ENCODE peak calls at places on chromosomes 13 and 19, in four cellular contexts. V is choroid plexus epithelial cell, Q is heart right ventricle, K is endodermal cell. I is an unnamed sample.
A peak's percentile ranks its signal among the peaks of the same experiment; 100 is the strongest.

GRCh38 chr13:48160879-48161278 is 66.0 kb upstream of the MED4 start:
- DNase-seq in K (no peak), Q (no peak), V (peak; percentile 20), I (no peak)

GRCh38 chr19:30225615-30226463 is 146.3 kb upstream of the ZNF536 start:
- DNase-seq in K (no peak), Q (no peak), V (no peak), I (no peak)

GRCh38 chr13:113410472-113411201 is 42.7 kb downstream of the ADPRHL1 start:
- DNase-seq in Q (no peak), K (no peak), V (peak; percentile 56), I (no peak)

GRCh38 chr13:40306817-40307216 is 359.6 kb downstream of the FOXO1 start:
- DNase-seq in V (no peak), K (no peak), Q (no peak), I (no peak)

GRCh38 chr19:10602330-10603083 is 15.4 kb upstream of the AP1M2 start:
- DNase-seq in V (peak; percentile 73), K (peak; percentile 93), Q (peak; percentile 91), I (peak; percentile 91)

GRCh38 chr19:40604647-40605200 is 3.6 kb downstream of the LTBP4 start:
- DNase-seq in V (no peak), K (peak; percentile 70), Q (peak; percentile 40), I (no peak)

GRCh38 chr13:45198041-45198440 is 2.8 kb downstream of the KCTD4 start:
- DNase-seq in Q (no peak), V (no peak), K (no peak), I (no peak)

GRCh38 chr19:57642396-57643046 is 9.6 kb downstream of the ZNF211 start:
- DNase-seq in K (no peak), Q (no peak), V (no peak), I (no peak)

GRCh38 chr13:55418095-55418494 is 1722.6 kb upstream of the PRR20A start:
- DNase-seq in K (no peak), Q (no peak), V (no peak), I (no peak)
- TF ChIP-seq CTCF in K (no peak), Q (no peak), V (no peak), I (no peak)

GRCh38 chr13:52004508-52005183 is 6.6 kb downstream of the ATP7B start:
- DNase-seq in K (no peak), V (no peak), Q (no peak), I (no peak)
- TF ChIP-seq CTCF in K (no peak), V (no peak), Q (no peak), I (no peak)

GRCh38 chr13:32538621-32539246 is at the start of gene N4BP2L2:
- DNase-seq in Q (peak; percentile 87), V (peak; percentile 99), K (peak; percentile 97), I (peak; percentile 85)
- TF ChIP-seq CTCF in Q (peak; percentile 27), V (peak; percentile 61), K (peak; percentile 34), I (no peak)

DNA sequence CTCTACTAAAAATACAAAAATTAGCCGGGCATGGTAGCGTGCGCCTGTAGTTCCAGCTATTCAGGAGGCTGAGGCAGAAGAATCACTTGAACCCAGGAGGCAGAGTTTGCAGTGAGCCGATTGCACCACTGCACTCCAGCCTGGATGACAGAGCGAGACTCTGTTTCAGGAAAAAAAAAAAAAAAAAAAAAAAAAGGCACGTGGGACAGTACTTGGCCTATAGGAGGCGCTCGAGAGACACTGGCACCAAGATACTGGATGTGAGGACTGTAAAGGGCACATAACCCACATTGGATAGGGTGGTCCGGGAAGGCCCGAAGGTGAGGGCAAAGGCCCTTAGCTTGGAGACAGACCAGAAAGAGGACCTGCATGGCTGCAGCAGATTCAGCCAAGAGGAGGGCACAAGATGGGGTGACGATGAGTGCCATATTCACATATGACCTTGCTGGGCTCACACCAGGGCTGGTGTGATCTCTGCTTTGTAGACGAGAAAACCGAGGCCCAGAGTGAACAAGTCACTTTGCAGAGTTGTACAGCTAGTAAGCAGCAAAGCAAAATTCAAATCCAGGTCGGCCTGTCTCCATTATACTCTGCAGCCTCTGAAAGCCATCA is 89.4 kb downstream of the DPF1 start:
- DNase-seq in V (peak; percentile 64), Q (no peak), K (peak; percentile 83), I (peak; percentile 59)
- TF ChIP-seq CTCF in V (peak; percentile 72), Q (peak; percentile 49), K (peak; percentile 79), I (peak; percentile 74)

GRCh38 chr13:31967155-31967554 is 64.4 kb upstream of the FRY start:
- DNase-seq in V (no peak), Q (no peak), K (no peak), I (no peak)
- TF ChIP-seq CTCF in V (no peak), Q (peak; percentile 22), K (peak; percentile 69), I (peak; percentile 42)

DNA sequence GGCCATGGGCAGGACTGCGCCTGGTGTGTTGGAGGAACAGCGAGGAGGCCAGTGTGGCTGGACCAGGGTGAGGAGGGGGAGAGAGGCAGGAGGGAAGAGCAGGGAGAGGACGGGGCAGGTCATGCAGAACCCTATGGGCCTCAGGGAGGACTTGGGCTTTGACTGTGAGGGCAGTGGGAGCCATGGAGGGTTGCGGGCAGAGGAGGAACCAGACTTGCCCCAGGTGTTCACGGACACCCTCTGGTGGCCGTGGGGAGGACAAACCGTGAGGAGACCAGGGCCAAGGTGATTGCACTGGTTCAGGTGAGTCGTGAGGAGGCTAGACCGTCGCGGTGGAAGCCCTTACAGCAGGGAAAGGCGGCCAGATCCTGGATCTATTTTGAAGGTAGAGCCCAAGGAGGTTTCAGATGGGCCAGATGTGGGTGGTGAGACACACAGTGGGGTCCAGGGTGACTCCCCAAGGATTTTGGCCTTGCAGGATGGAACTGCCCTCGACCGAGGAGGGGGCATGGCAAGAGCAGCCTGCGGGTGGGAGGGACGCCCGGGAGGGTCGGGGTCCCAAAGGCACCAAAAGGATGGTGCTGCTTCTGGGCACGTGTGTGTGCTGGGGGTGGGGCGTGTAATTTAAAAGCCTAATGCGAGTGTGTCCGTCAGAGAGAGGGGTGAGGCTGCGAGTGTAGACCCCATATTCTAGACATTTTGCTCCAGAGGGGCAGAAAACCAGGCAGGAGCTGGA is 2.7 kb upstream of the REXO1 start:
- DNase-seq in V (no peak), K (peak; percentile 66), Q (no peak), I (no peak)
- TF ChIP-seq CTCF in V (peak; percentile 19), K (peak; percentile 66), Q (no peak), I (no peak)

DNA sequence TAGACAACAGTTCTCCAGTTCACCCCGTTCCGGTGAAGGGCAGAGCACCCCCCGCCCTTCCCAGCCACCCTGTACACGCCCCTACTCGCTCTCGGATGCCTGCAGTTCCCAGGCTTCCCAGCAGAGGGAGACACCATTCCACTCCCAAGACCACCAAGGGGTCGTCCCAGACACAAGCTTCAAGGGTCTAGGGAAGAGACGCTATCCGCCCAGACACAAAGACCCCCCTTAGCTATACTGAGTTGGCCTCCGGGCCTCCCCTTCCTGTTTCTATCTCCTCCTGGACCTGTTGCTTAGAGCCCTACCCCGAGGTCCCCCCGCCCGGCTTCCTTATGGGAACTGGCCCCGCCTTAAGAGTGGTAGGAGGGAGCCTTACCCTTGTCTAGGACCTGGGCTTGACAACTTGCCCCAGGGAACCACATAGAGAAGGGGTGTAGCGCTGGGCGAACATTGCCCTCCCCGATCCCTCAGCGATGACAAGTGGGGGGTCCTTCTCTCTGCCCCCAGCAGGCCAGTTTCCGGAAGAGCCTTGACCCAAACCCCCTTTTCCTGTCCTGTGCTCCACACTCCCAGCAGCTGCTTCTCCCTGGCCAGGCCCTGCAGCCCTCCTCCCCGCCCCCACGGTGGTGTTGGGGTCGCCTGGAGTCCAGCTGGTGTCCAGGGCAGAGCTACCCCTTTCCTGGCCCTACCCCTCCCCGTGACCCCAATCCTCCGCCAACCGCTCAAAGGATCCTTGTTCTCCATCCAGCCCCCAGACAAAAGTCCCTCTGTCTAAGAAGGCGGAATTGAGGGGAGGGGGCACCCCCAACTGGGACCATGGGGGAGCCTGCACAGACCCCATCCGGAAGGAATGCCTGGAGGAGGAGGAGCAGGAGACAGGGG is 726 bp upstream of the FXYD3 start:
- DNase-seq in Q (peak; percentile 79), V (peak; percentile 54), K (peak; percentile 95), I (peak; percentile 80)
- TF ChIP-seq CTCF in Q (peak; percentile 95), V (peak; percentile 99), K (peak; percentile 99), I (peak; percentile 94)